ENCODE peak calls at places on chromosomes 1 and 21, in five cellular contexts. U is A549, J is K562, X is HepG2, B is endothelial cell of umbilical vein. K is an unnamed sample.

GRCh38 chr21:39182016-39182415 is 1.2 kb downstream of the PSMG1 start:
- DNase-seq in J (peak), U (no peak), X (no peak), B (peak), K (peak)

GRCh38 chr1:40316595-40317393 is at the start of gene COL9A2:
- DNase-seq in X (peak), U (no peak), B (peak), J (no peak), K (peak)

GRCh38 chr1:203304391-203304918 is 864 bp upstream of the BTG2 start:
- DNase-seq in U (no peak), X (no peak), B (no peak), J (no peak), K (peak)

GRCh38 chr1:89821322-89822108 is 683 bp downstream of the LRRC8D start:
- DNase-seq in X (peak), J (peak), B (peak), U (peak), K (peak)

GRCh38 chr1:114588196-114588689 is 6.8 kb upstream of the BCAS2 start:
- DNase-seq in X (no peak), J (no peak), B (no peak), U (no peak), K (no peak)

GRCh38 chr1:115456441-115456961 is 118.5 kb upstream of the NGF start:
- DNase-seq in B (no peak), X (no peak), J (no peak), U (no peak), K (no peak)

GRCh38 chr1:246778663-246779062 is 54.5 kb downstream of the SCCPDH start:
- DNase-seq in U (no peak), B (no peak), X (no peak), J (no peak), K (no peak)

GRCh38 chr1:116092752-116093489 is 18.3 kb upstream of the MAB21L3 start:
- DNase-seq in J (peak), B (no peak), U (no peak), X (no peak), K (peak)

GRCh38 chr1:172897738-172898137 is 153.0 kb downstream of the TNFSF18 start:
- DNase-seq in U (no peak), J (no peak), B (peak), X (no peak), K (no peak)

GRCh38 chr1:14850563-14850962 is 252.1 kb downstream of the KAZN start:
- DNase-seq in J (peak), B (no peak), X (no peak), U (peak), K (peak)

GRCh38 chr1:160681891-160682140 is 29.8 kb downstream of the CD48 start:
- DNase-seq in X (no peak), B (no peak), U (no peak), J (no peak), K (no peak)

GRCh38 chr1:111099289-111099688 is 40.6 kb downstream of the DRAM2 start:
- DNase-seq in B (peak), X (peak), U (no peak), J (peak), K (peak)

GRCh38 chr1:111104981-111105380 is 34.9 kb downstream of the DRAM2 start:
- DNase-seq in J (no peak), B (no peak), U (no peak), X (peak), K (no peak)

GRCh38 chr1:111097356-111098099 is 42.4 kb downstream of the DRAM2 start:
- DNase-seq in B (no peak), U (no peak), X (no peak), J (no peak), K (no peak)

DNA sequence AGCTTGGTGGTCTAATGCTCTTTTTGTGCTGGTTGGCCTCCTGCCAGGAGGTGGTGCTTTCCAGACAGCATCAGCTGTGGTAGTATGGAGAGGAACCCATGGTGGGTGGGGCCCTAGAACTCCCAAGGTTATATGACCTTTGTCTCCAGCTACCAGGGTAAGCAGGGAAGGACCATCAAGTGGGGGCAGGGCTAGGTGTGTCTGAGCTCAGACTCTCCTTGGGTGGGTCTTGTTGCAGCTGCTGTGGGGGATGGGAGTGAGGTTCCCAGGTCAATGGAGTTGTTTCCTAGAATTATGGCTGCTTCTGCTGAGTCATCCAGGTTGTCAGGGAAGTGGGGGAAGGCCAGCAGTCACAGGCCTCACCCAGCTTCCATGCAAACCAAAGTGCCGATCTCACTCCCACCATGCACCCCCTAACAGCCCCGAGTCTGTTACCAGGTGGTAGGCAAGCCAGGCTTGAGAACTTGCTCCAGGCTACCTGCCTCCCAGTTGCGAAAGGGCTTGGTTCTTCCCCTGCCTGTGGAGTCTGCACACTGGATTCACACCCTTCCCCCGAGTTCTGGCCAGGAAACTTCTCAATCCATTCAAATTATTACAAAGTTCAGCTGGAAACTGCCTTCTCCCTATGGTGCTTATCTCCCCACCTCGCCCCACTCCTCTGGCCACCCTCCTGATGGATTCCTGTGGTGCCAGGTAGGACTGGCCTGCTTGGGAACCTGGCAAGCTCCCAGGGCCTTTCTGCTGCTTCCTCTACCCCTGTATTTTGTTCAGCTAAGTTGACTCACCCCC is 37.8 kb downstream of the DRAM2 start:
- DNase-seq in U (peak), X (no peak), J (peak), B (no peak), K (no peak)
- TF ChIP-seq MYC in U (no peak), X (no peak), J (no peak), B (no peak), K (no peak)

GRCh38 chr21:34362136-34362444 is 1.7 kb upstream of the KCNE2 start:
- DNase-seq in U (no peak), B (no peak), J (no peak), X (no peak), K (no peak)

GRCh38 chr21:34362670-34363069 is 1.1 kb upstream of the KCNE2 start:
- DNase-seq in J (no peak), B (no peak), X (no peak), U (no peak), K (no peak)

GRCh38 chr21:34358866-34359265 is 4.9 kb upstream of the KCNE2 start:
- DNase-seq in U (no peak), B (no peak), X (no peak), J (no peak), K (no peak)

GRCh38 chr21:34357889-34358288 is 5.9 kb upstream of the KCNE2 start:
- DNase-seq in J (no peak), X (no peak), B (no peak), U (no peak), K (no peak)

GRCh38 chr21:34360488-34361241 is 3.1 kb upstream of the KCNE2 start:
- DNase-seq in X (no peak), U (no peak), J (peak), B (no peak), K (no peak)
- TF ChIP-seq CTCF in X (peak), U (no peak), J (peak), B (no peak), K (no peak)

DNA sequence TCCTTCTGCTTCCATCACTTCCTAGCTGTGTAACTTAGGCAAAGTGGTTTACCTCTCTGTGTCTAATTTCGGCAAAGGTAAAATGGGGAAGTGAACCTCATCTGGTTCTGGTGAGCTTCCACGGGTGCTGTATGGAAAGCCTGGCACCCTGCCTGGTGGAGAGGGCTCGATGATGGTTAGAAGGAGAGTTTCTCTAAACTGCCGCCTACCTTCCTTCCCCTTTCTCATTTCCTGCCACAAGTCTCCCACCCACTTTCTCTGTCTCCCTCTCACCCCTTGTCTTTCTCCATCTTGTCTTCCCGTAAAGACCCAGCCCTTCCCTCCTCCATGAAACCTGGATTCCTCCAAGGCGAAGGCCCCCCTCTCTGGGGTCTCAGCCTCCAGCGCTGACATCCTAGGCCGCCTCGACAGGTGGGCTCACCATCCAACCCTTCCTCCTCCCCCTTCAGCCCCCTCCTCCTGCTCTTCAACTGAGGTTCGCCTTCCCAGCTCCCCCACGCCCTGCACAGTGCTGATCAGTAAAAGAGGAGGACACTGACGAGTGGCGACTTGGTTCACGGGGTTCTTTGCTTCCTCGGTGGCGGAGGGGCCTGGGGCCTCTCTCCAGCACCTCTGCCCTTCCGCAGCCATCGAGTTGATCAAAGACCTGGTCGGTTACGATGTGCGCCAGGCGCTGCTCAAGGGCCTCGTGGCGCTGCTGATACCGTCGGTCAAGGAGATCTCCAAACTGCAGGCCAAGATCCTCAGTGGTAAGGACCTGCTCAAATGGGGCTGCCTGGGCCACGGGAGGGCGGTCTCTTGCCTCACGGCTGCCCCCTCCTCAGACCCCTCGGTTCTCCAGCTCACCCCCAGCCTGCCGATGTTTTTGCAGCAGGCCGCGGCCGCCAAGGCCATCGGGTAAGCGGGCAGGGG is 7.2 kb downstream of the RNU5D-1 start:
- DNase-seq in J (no peak), U (no peak), X (no peak), B (no peak), K (peak)
- H3K4me3 ChIP-seq in J (no peak), U (no peak), X (no peak), B (no peak), K (peak)

DNA sequence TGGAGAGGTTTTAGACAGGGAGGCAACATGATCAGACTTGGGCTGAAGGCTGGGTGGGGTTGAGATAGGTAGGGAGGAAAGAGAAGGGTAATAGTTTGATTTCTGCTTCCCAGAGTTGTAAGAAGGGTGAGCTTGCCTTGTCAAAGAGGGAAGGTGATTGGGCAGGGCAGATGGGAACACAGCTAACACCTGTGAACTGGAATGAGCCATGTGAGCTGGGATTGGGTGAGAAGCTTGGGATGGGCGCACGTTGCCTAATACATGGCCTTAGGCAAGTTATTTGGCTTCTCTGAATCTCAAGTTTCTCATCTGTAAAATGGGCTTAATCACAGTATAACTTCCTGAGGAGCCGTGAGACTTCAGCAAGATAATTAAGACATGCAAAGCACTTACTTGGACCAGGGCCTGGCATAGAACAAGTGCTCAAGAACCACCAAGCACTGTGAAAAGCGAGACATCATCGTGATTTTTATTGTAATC is 33.8 kb upstream of the ID3 start:
- DNase-seq in J (no peak), X (no peak), U (peak), B (no peak), K (no peak)
- TF ChIP-seq MYC in J (no peak), X (no peak), U (no peak), B (no peak), K (no peak)